ENCODE peak calls at places on chromosomes 7 and 10, in five cellular contexts. Z is left ventricle myocardium superior, E is NB4, L is tibial artery, O is fibroblast of the aortic adventitia. X is an unnamed sample.

GRCh38 chr7:16347461-16348192 is 73.7 kb downstream of the CRPPA start:
- DNase-seq in Z (no peak), E (no peak), L (no peak), O (peak), X (no peak)

GRCh38 chr7:81534996-81535395 is 234.9 kb downstream of the HGF start:
- DNase-seq in Z (no peak), E (no peak), L (no peak), O (peak), X (no peak)

GRCh38 chr10:49518982-49519578 is 19.8 kb downstream of the ERCC6 start:
- DNase-seq in Z (no peak), E (peak), L (no peak), O (peak), X (peak)

GRCh38 chr7:111083423-111083822 is 7.5 kb upstream of the LRRN3 start:
- DNase-seq in Z (no peak), E (peak), L (no peak), O (peak), X (peak)

GRCh38 chr10:132114953-132115520 is 49.3 kb downstream of the JAKMIP3 start:
- DNase-seq in Z (no peak), E (no peak), L (no peak), O (no peak), X (no peak)

GRCh38 chr10:15313844-15314243 is 57.2 kb downstream of the FAM171A1 start:
- DNase-seq in Z (peak), E (no peak), L (no peak), O (peak), X (no peak)

GRCh38 chr7:55100172-55100961 is 81.5 kb downstream of the EGFR start:
- DNase-seq in Z (peak), E (no peak), L (peak), O (peak), X (peak)

GRCh38 chr10:11007661-11008060 is 10.0 kb upstream of the CELF2 start:
- DNase-seq in Z (no peak), E (no peak), L (no peak), O (no peak), X (no peak)

GRCh38 chr7:17690030-17690429 is 250.3 kb downstream of the SNX13 start:
- DNase-seq in Z (no peak), E (peak), L (no peak), O (peak), X (peak)

GRCh38 chr10:74194545-74194944 is 43.5 kb downstream of the ADK start:
- DNase-seq in Z (no peak), E (no peak), L (no peak), O (peak), X (no peak)

GRCh38 chr7:55280031-55280454 is 85.1 kb upstream of the LANCL2 start:
- DNase-seq in Z (peak), E (peak), L (no peak), O (peak), X (peak)